ENCODE peak calls at places on chromosomes 2 and 18, in four cellular contexts. One of them, this sample, is unnamed.

GRCh38 chr2:163800889-163801498 is 65.2 kb upstream of the FIGN start:
- DNase-seq in NCI-H1105: no peak
- DNase-seq in KBM-7: no peak
- DNase-seq in AG09309: peak; percentile 84
- DNase-seq in this sample: peak; percentile 66

GRCh38 chr2:140947236-140947635 is 1183.6 kb downstream of the LRP1B start:
- DNase-seq in AG09309: no peak
- DNase-seq in KBM-7: no peak
- DNase-seq in NCI-H1105: no peak
- DNase-seq in this sample: no peak

GRCh38 chr18:1412660-1413659 is 508.3 kb downstream of the ADCYAP1 start:
- DNase-seq in NCI-H1105: no peak
- DNase-seq in AG09309: no peak
- DNase-seq in KBM-7: no peak
- DNase-seq in this sample: no peak

GRCh38 chr2:10844083-10844482 is 31.5 kb upstream of the PDIA6 start:
- DNase-seq in KBM-7: no peak
- DNase-seq in NCI-H1105: no peak
- DNase-seq in AG09309: no peak
- DNase-seq in this sample: peak; percentile 25

GRCh38 chr2:158664987-158665386 is 130.1 kb upstream of the DAPL1 start:
- DNase-seq in KBM-7: no peak
- DNase-seq in NCI-H1105: no peak
- DNase-seq in AG09309: no peak
- DNase-seq in this sample: no peak

GRCh38 chr2:238136820-238137537 is 1.5 kb upstream of the KLHL30 start:
- DNase-seq in NCI-H1105: no peak
- DNase-seq in AG09309: peak; percentile 32
- DNase-seq in KBM-7: no peak
- DNase-seq in this sample: no peak

GRCh38 chr2:236919209-236919608 is 166.5 kb upstream of the COPS8 start:
- DNase-seq in AG09309: no peak
- DNase-seq in NCI-H1105: no peak
- DNase-seq in KBM-7: no peak
- DNase-seq in this sample: peak; percentile 14

GRCh38 chr2:152762202-152762601 is 43.8 kb downstream of the ARL6IP6 start:
- DNase-seq in AG09309: peak; percentile 39
- DNase-seq in NCI-H1105: no peak
- DNase-seq in KBM-7: no peak
- DNase-seq in this sample: peak; percentile 67

GRCh38 chr2:174588463-174588862 is 9.1 kb downstream of the WIPF1 start:
- DNase-seq in AG09309: no peak
- DNase-seq in NCI-H1105: no peak
- DNase-seq in KBM-7: no peak
- DNase-seq in this sample: no peak

GRCh38 chr2:112692914-112693313 is 27.9 kb upstream of the NT5DC4 start:
- DNase-seq in NCI-H1105: no peak
- DNase-seq in AG09309: no peak
- DNase-seq in KBM-7: no peak
- DNase-seq in this sample: peak; percentile 13

GRCh38 chr2:13616059-13616458 is 899.3 kb downstream of the TRIB2 start:
- DNase-seq in KBM-7: no peak
- DNase-seq in NCI-H1105: no peak
- DNase-seq in AG09309: no peak
- DNase-seq in this sample: no peak

GRCh38 chr2:163491850-163492249 is 244.0 kb downstream of the FIGN start:
- DNase-seq in NCI-H1105: no peak
- DNase-seq in KBM-7: no peak
- DNase-seq in AG09309: no peak
- DNase-seq in this sample: no peak

GRCh38 chr2:99425022-99425421 is 64.8 kb downstream of the REV1 start:
- DNase-seq in KBM-7: no peak
- DNase-seq in NCI-H1105: no peak
- DNase-seq in AG09309: no peak
- DNase-seq in this sample: peak; percentile 71

GRCh38 chr2:232439758-232440135 is 16.2 kb upstream of the ALPI start:
- DNase-seq in AG09309: no peak
- DNase-seq in KBM-7: peak; percentile 1
- DNase-seq in NCI-H1105: no peak
- DNase-seq in this sample: no peak

GRCh38 chr2:196242131-196242620 is 70.8 kb upstream of the STK17B start:
- DNase-seq in AG09309: no peak
- DNase-seq in KBM-7: peak; percentile 96
- DNase-seq in NCI-H1105: no peak
- DNase-seq in this sample: peak; percentile 46

GRCh38 chr18:56124186-56124585 is 514.2 kb downstream of the TXNL1 start:
- DNase-seq in AG09309: peak; percentile 91
- DNase-seq in KBM-7: no peak
- DNase-seq in NCI-H1105: no peak
- DNase-seq in this sample: peak; percentile 80

GRCh38 chr18:46787674-46788073 is 30.8 kb upstream of the ST8SIA5 start:
- DNase-seq in KBM-7: no peak
- DNase-seq in NCI-H1105: no peak
- DNase-seq in AG09309: no peak
- DNase-seq in this sample: no peak

GRCh38 chr18:52160652-52161051 is 179.3 kb upstream of the DCC start:
- DNase-seq in AG09309: no peak
- DNase-seq in KBM-7: no peak
- DNase-seq in NCI-H1105: no peak
- DNase-seq in this sample: peak; percentile 8

GRCh38 chr2:68466361-68466777 is 725 bp downstream of the FBXO48 start:
- DNase-seq in KBM-7: peak; percentile 63
- DNase-seq in AG09309: peak; percentile 34
- DNase-seq in NCI-H1105: no peak
- DNase-seq in this sample: peak; percentile 84

GRCh38 chr2:132676999-132677398 is 7.0 kb upstream of the LYPD1 start:
- DNase-seq in NCI-H1105: no peak
- DNase-seq in KBM-7: no peak
- DNase-seq in AG09309: no peak
- DNase-seq in this sample: no peak

This sample was measured in astrocyte of the spinal cord.